ENCODE peak calls at places on chromosomes 13 and 19, in five cellular contexts. L, M, N, Z and P are unnamed samples. For H3K4me1, the result is how much of the 10 kb centered on the place peaks cover.

GRCh38 chr13:91398413-91399188 is at the start of gene GPC5:
- DNase-seq in L (peak), Z (peak), N (peak), M (peak), P (peak)

GRCh38 chr13:96052655-96053002 is 572 bp downstream of the UGGT2 start:
- DNase-seq in Z (peak), N (no peak), L (peak), M (no peak), P (no peak)

GRCh38 chr19:2221250-2221831 is 14.8 kb downstream of the PLEKHJ1 start:
- DNase-seq in Z (no peak), N (no peak), L (peak), M (no peak), P (no peak)

GRCh38 chr19:48630289-48631036 is 6.7 kb downstream of the DBP start:
- DNase-seq in Z (no peak), N (peak), M (peak), L (no peak), P (peak)

GRCh38 chr13:20127563-20128458 is 33.0 kb downstream of the GJA3 start:
- DNase-seq in M (peak), N (peak), Z (peak), L (peak), P (peak)

GRCh38 chr13:44141213-44141724 is 232.4 kb upstream of the SERP2 start:
- DNase-seq in N (no peak), M (no peak), L (no peak), Z (no peak), P (no peak)

GRCh38 chr19:44142014-44142523 is 715 bp downstream of the ZNF234 start:
- DNase-seq in N (no peak), Z (peak), M (no peak), L (peak), P (no peak)

GRCh38 chr13:114296902-114297301 is 15.5 kb downstream of the UPF3A start:
- DNase-seq in M (no peak), N (no peak), Z (no peak), L (no peak), P (no peak)

GRCh38 chr13:35293579-35293978 is 182.9 kb downstream of the MAB21L1 start:
- DNase-seq in N (no peak), Z (no peak), M (no peak), L (no peak), P (no peak)

GRCh38 chr13:31797154-31797775 is 57.9 kb downstream of the RXFP2 start:
- DNase-seq in N (no peak), L (peak), M (no peak), Z (peak), P (no peak)

GRCh38 chr19:31254611-31255010 is 94.6 kb downstream of the TSHZ3 start:
- DNase-seq in M (no peak), N (no peak), Z (no peak), L (no peak), P (no peak)

GRCh38 chr13:99265823-99266426 is 7.7 kb upstream of the GPR18 start:
- DNase-seq in Z (peak), L (peak), N (no peak), M (no peak), P (no peak)

GRCh38 chr13:51501592-51502205 is 48.9 kb upstream of the INTS6 start:
- DNase-seq in N (no peak), Z (no peak), M (no peak), L (peak), P (no peak)

GRCh38 chr19:34998777-34999497 is 1.2 kb upstream of the GRAMD1A start:
- DNase-seq in M (no peak), L (no peak), N (no peak), Z (peak), P (peak)

GRCh38 chr19:39156891-39157230 is 31.3 kb downstream of the PAK4 start:
- DNase-seq in N (no peak), Z (no peak), L (no peak), M (no peak), P (no peak)

GRCh38 chr19:39155114-39155700 is 29.6 kb downstream of the PAK4 start:
- DNase-seq in L (no peak), N (no peak), Z (no peak), M (no peak), P (no peak)

GRCh38 chr19:39154626-39155100 is 29.1 kb downstream of the PAK4 start:
- DNase-seq in L (no peak), M (peak), Z (peak), N (no peak), P (no peak)

GRCh38 chr19:39156230-39156890 is 30.8 kb downstream of the PAK4 start:
- DNase-seq in Z (no peak), M (peak), N (no peak), L (peak), P (no peak)

GRCh38 chr19:39155741-39156140 is 30.2 kb downstream of the PAK4 start:
- DNase-seq in Z (no peak), L (no peak), N (no peak), M (no peak), P (no peak)
- H3K4me1 ChIP-seq in Z (under half), L (under half), N (under half), M (half or more), P (under half)

DNA sequence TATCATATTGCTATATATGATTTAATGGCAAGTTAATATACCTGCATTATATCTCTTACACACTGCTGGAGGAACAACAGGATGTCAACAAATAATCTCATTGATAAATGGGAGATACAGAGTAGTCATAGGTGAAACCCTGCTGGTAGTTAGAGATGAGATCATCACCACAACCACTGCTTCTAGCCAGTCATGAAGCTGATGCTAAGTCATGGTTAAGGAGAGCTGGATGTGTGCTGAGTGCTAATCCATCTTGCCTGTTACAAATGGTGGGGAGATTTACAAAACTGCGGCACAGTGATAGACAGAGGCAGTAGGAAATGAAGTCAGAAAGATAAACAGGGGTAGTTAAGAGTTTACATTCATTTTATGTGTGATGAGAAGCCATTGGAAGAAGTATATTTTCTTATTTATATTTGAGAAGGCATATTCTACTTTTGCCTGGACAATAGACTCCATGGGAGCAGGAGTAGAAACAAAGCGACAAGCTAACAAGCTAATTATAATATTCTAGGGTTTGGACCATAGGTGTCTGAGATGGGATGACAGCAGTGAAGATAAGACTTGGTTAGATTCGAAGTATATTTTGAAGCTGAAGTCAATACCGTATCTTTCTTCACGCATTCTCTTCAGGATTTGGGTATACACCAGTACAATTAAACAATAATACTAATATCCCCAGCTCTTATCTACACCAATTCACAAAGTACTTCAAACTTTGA is 78.0 kb upstream of the TRPC4 start:
- DNase-seq in M (no peak), Z (no peak), L (no peak), N (no peak), P (no peak)
- H3K4me3 ChIP-seq in M (no peak), Z (no peak), L (no peak), N (no peak), P (no peak)

GRCh38 chr19:40445637-40445944 is 1.5 kb upstream of the SERTAD3 start:
- DNase-seq in N (no peak), Z (no peak), L (no peak), M (no peak), P (peak)

GRCh38 chr19:40445006-40445312 is 824 bp upstream of the SERTAD3 start:
- DNase-seq in M (no peak), N (no peak), L (no peak), Z (no peak), P (no peak)

GRCh38 chr19:40443930-40444180 is 280 bp downstream of the SERTAD3 start:
- DNase-seq in Z (peak), N (no peak), M (no peak), L (no peak), P (no peak)

GRCh38 chr19:40444181-40445005 is at the start of gene SERTAD3:
- DNase-seq in Z (peak), M (peak), N (peak), L (peak), P (peak)

DNA sequence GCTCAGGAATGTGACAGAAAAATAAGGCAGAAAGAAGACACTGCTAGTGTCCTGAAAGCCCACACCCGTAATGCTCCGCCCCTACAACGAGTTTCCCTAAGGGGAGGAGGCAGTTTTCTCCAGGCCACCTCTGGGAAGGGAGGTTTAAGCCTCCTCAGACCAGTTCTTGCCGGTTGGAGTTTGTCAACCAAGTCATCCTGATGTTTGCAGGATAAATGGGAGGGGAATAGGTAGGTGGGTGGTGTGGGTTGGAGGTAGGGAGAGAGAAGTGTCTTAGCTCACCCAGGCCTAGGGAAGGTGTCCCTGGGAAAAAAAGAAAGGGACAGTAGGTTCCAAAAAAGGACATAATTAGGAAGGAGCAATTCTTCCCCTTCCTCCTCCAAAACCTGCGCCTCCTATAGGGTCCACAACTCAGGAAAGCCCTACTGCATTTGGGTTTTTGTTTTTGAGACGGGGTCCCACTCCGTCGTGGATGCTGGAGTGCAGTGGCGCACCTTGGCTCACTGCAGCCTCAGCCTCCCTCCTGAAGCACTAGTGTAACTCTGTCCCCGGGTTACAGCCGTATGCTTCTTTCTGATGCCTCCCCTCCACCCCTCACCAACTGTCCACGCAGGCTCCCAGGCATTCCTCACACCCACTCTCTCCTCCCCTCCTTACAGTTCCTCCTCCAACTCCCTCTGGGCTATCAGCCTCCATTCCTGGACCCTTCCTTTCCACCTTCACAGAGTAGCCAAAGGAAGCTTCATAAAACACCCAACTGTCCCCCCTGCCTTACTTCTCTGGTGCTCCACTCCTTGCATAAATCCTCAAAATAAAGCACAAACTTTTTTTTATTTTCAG is 2.0 kb upstream of the SERTAD3 start:
- DNase-seq in L (no peak), N (no peak), Z (no peak), M (no peak), P (no peak)
- TF ChIP-seq POLR2A in L (no peak), N (no peak), Z (no peak), M (no peak), P (no peak)

GRCh38 chr19:21691656-21692055 is 75.7 kb downstream of the ZNF100 start:
- DNase-seq in L (no peak), N (peak), M (no peak), Z (no peak), P (no peak)
- H3K4me1 ChIP-seq in L (under half), N (under half), M (under half), Z (under half), P (under half)

DNA sequence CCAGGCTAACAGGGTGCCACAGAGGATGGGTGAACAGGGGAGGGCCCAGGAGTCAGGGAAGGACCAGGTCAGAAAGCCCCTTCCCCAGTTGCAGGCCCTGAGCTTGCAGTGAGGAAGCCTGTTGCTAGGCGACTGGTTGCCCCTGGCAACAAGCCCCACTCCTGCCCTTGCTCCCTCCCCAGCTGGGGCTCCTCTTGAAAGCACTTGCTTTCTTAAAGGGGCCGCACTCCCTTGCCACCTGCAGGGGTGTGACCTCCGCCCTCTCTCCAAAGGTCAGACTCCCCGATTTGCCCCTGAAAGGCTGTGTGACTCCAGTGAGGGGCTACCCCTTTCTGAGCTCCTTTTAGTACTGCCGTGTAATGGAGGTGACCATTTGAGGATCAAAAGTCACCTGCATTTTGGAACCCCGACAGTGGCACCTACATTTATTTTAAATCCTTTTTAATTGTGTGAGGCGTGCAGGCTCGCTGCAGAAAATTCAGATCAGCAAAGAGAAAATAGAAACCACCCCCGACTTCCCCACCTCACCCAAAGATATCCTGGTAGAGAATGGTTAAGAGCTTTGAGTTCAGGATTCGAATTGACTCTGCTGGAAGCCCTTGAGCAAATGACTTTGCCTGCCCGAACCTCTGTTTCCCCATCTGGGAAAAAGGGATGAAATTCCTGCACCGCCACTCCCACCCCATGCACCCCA is 4.8 kb downstream of the FCHO1 start:
- DNase-seq in N (no peak), M (peak), L (peak), Z (peak), P (peak)
- H3K4me3 ChIP-seq in N (no peak), M (no peak), L (no peak), Z (no peak), P (no peak)

GRCh38 chr19:39408392-39409206 is 2.0 kb downstream of the ZFP36 start:
- DNase-seq in L (peak), M (no peak), Z (no peak), N (peak), P (peak)
- TF ChIP-seq POLR2A in L (peak), M (no peak), Z (no peak), N (peak), P (no peak)

GRCh38 chr19:6740589-6741348 is 1.3 kb downstream of the TRIP10 start:
- DNase-seq in L (peak), M (peak), N (peak), Z (no peak), P (peak)

GRCh38 chr19:6745965-6746364 is 6.5 kb downstream of the TRIP10 start:
- DNase-seq in L (no peak), N (no peak), Z (no peak), M (no peak), P (no peak)

GRCh38 chr19:6744381-6745288 is 5.2 kb downstream of the TRIP10 start:
- DNase-seq in M (peak), N (peak), L (peak), Z (peak), P (no peak)

GRCh38 chr19:6743714-6744380 is 4.4 kb downstream of the TRIP10 start:
- DNase-seq in L (peak), N (no peak), M (no peak), Z (no peak), P (no peak)

DNA sequence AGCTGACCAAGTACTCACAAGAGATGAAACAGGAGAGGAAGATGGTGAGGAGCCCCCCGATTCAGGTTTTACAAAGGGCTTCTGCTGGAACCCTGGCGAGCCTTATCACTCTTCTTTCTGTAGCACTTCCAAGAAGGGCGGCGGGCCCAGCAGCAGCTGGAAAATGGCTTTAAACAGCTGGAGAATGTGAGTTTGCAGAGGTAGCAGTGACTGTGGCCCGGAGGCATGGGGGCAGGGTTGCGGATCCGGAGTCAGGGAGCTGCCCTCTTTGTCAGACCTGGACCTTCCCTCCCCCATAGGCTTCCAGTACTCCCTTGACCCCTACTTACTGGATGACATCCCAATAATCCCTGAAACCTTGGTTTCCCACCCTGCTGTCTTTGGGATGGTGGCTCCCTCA is 3.6 kb downstream of the TRIP10 start:
- DNase-seq in N (no peak), M (no peak), Z (no peak), L (no peak), P (no peak)
- H3K4me1 ChIP-seq in N (under half), M (half or more), Z (half or more), L (under half), P (under half)